ENCODE peak calls at places on chromosomes 3 and 15, in seven cellular contexts. R, M, S, Y, E, D and F are unnamed samples.

GRCh38 chr3:105686324-105686897 is 182.4 kb downstream of the CBLB start:
- DNase-seq in R (no peak), Y (no peak), E (peak; percentile 16), M (peak; percentile 4), S (no peak), D (no peak), F (no peak)

GRCh38 chr15:68303560-68304436 is 26.3 kb downstream of the FEM1B start:
- DNase-seq in E (peak; percentile 43), S (peak; percentile 16), R (no peak), M (no peak), Y (no peak), D (no peak), F (no peak)

GRCh38 chr3:149592758-149593240 is 65.0 kb downstream of the WWTR1 start:
- DNase-seq in R (no peak), S (peak; percentile 63), M (no peak), Y (no peak), D (no peak), E (no peak), F (no peak)

GRCh38 chr3:68931406-68932149 is 769 bp downstream of the TAFA4 start:
- DNase-seq in D (no peak), R (no peak), Y (no peak), M (no peak), S (no peak), E (no peak), F (no peak)

GRCh38 chr15:97688886-97689285 is 271.6 kb upstream of the ARRDC4 start:
- DNase-seq in E (no peak), Y (no peak), M (no peak), S (no peak), R (no peak), D (no peak), F (no peak)

GRCh38 chr15:82566690-82567089 is 26.4 kb upstream of the RPS17 start:
- DNase-seq in M (no peak), R (no peak), Y (no peak), E (peak; percentile 54), D (no peak), S (no peak), F (no peak)

GRCh38 chr3:64254443-64254842 is 29.2 kb upstream of the PRICKLE2 start:
- DNase-seq in E (no peak), Y (no peak), S (no peak), D (no peak), R (no peak), M (no peak), F (no peak)

GRCh38 chr3:113697192-113698090 is 999 bp upstream of the USF3 start:
- DNase-seq in S (peak; percentile 30), Y (peak; percentile 72), E (no peak), R (no peak), D (no peak), M (no peak), F (peak; percentile 25)

GRCh38 chr3:169323580-169324453 is 339.7 kb downstream of the MECOM start:
- DNase-seq in Y (peak; percentile 59), D (no peak), M (no peak), R (no peak), E (no peak), S (no peak), F (no peak)

GRCh38 chr3:36895488-36896409 is 49.1 kb downstream of the TRANK1 start:
- DNase-seq in S (no peak), Y (no peak), D (no peak), R (no peak), E (no peak), M (no peak), F (no peak)

GRCh38 chr3:47007001-47007400 is 27.5 kb downstream of the NBEAL2 start:
- DNase-seq in M (no peak), E (no peak), R (no peak), Y (no peak), S (no peak), D (no peak), F (no peak)

DNA sequence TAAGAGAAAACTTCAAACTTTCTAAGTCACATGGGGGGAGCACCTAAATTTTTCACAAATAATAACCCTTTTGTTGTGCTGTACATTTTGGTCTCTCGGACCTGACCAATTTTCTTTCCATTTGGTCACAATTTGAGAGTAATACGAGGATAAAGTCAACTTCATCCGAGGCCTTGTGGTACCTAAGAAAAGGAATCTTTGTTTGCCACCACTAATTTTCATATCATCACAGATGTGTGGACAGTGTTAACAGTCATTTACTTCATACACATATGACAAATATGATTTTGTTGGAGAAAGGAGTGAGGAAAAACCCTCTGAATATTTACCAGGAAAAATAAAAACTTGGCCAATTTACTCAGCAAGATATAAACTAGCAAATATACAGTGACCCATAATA is 40.8 kb downstream of the VGLL4 start:
- DNase-seq in M (no peak), D (no peak), S (no peak), E (no peak), Y (no peak), R (no peak), F (no peak)
- H3K4me1 ChIP-seq in M (peaks cover 8% of the 10 kb centered on the region), D (peaks cover 76% of the 10 kb centered on the region), S (peaks cover 39% of the 10 kb centered on the region), E (peaks cover 46% of the 10 kb centered on the region), Y (peaks cover 3% of the 10 kb centered on the region), R (peaks cover 63% of the 10 kb centered on the region), F (peaks cover 69% of the 10 kb centered on the region)

DNA sequence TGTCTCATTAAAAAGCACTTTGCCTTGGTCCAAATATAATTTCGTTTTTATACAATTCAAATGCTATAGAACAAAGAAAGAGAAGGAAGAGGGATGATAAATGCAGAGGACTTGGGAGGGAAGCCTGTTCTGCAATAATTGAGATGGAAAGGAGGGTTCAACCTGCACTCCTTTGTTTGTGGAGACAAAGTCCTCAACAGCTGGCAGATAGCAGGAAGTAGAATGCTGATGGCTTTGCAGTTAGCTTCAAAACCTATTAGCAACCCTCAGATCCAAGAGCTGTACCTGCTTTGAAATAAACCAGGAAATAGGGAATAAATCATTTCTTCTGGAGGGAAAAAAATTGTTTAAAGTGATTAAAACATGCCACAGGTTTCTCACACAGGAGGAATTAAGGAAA is 1010.7 kb downstream of the FHIT start:
- DNase-seq in M (no peak), R (no peak), E (no peak), Y (no peak), D (no peak), S (no peak), F (no peak)
- TF ChIP-seq EP300 in M (no peak), R (no peak), E (no peak), Y (no peak), D (no peak), S (no peak), F (no peak)

GRCh38 chr15:85691350-85692240 is 103.1 kb downstream of the KLHL25 start:
- DNase-seq in M (no peak), R (no peak), D (peak; percentile 35), E (no peak), S (no peak), Y (no peak), F (no peak)
- H3K4me3 ChIP-seq in M (no peak overlapping the region), R (peak overlapping the region; percentile 4), D (peak overlapping the region; percentile 34), E (no peak overlapping the region), S (no peak overlapping the region), Y (no peak overlapping the region), F (no peak overlapping the region)

GRCh38 chr15:25789616-25790002 is 73.5 kb downstream of the ATP10A start:
- DNase-seq in S (no peak), R (no peak), M (no peak), Y (no peak), D (no peak), E (no peak), F (no peak)

GRCh38 chr15:25789206-25789605 is 73.9 kb downstream of the ATP10A start:
- DNase-seq in D (no peak), R (no peak), M (no peak), E (no peak), Y (peak; percentile 83), S (peak; percentile 35), F (no peak)

GRCh38 chr15:25793354-25794050 is 69.6 kb downstream of the ATP10A start:
- DNase-seq in R (no peak), D (peak; percentile 17), S (no peak), Y (peak; percentile 60), E (no peak), M (no peak), F (no peak)

GRCh38 chr15:25790003-25790660 is 73.0 kb downstream of the ATP10A start:
- DNase-seq in E (no peak), Y (peak; percentile 91), M (no peak), R (no peak), S (peak; percentile 80), D (peak; percentile 35), F (peak; percentile 84)

DNA sequence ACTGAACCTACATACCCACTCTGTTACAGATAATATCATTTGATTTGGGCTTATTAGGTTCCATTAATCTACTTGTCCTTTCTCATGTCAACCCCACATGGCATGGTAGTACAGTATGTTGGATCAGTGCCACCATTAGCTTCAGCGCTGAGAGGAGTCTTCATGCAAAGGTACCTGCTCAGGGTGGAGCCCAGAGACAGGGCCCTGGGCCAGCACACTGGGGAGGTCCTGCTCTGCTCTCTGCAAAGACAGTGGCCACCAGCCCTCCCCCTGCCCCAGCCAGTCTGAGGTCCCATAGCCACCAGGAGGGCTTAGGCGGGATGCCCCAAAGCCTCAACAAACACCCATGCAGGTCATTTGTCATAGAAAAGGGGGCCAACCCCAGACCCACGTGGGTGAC is 71.0 kb downstream of the ATP10A start:
- DNase-seq in R (no peak), M (no peak), E (no peak), Y (peak; percentile 63), S (no peak), D (no peak), F (no peak)
- H3K4me1 ChIP-seq in R (peaks cover 49% of the 10 kb centered on the region), M (no peaks in the 10 kb centered on the region), E (peaks cover 26% of the 10 kb centered on the region), Y (no peaks in the 10 kb centered on the region), S (peaks cover 12% of the 10 kb centered on the region), D (peaks cover 55% of the 10 kb centered on the region), F (peaks cover 5% of the 10 kb centered on the region)

GRCh38 chr3:5754602-5755001 is 567.1 kb downstream of the EDEM1 start:
- DNase-seq in D (no peak), S (no peak), R (no peak), E (no peak), M (peak; percentile 18), Y (no peak), F (peak; percentile 32)
- TF ChIP-seq EP300 in D (no peak), S (no peak), R (no peak), E (no peak), M (peak; percentile 56), Y (no peak), F (no peak)

GRCh38 chr3:49719214-49719884 is at the start of gene AMIGO3:
- DNase-seq in E (peak; percentile 82), R (peak; percentile 99), S (peak; percentile 96), Y (peak; percentile 98), M (peak; percentile 61), D (peak; percentile 97), F (peak; percentile 96)
- H3K4me3 ChIP-seq in E (peak within 1 kb of the TSS; percentile 34), R (peak within 1 kb of the TSS; percentile 46), S (peak within 1 kb of the TSS; percentile 45), Y (peak within 1 kb of the TSS; percentile 54), M (no peak within 1 kb of the TSS), D (peak within 1 kb of the TSS; percentile 55), F (peak within 1 kb of the TSS; percentile 70)

GRCh38 chr3:135083756-135084155 is 288.7 kb downstream of the EPHB1 start:
- DNase-seq in D (no peak), M (no peak), E (no peak), Y (no peak), R (no peak), S (no peak), F (no peak)
- H3K4me1 ChIP-seq in D (no peaks in the 10 kb centered on the region), M (no peaks in the 10 kb centered on the region), E (no peaks in the 10 kb centered on the region), Y (no peaks in the 10 kb centered on the region), R (no peaks in the 10 kb centered on the region), S (no peaks in the 10 kb centered on the region), F (no peaks in the 10 kb centered on the region)